ENCODE peak calls at places on chromosome 15, in four cellular contexts. W is GM12878, N is HepG2, R is K562. U is an unnamed sample.

GRCh38 chr15:97482521-97482920 is 478.0 kb upstream of the ARRDC4 start:
- DNase-seq in W (no peak), N (no peak), R (no peak), U (peak; percentile 56)

GRCh38 chr15:29140475-29141172 is 129.0 kb downstream of the NSMCE3 start:
- DNase-seq in W (no peak), N (no peak), R (no peak), U (no peak)

GRCh38 chr15:96657096-96657495 is 326.6 kb downstream of the NR2F2 start:
- DNase-seq in W (no peak), N (no peak), R (peak; percentile 13), U (no peak)

GRCh38 chr15:52193791-52194190 is 2.6 kb upstream of the GNB5 start:
- DNase-seq in W (no peak), N (no peak), R (no peak), U (no peak)

GRCh38 chr15:25783607-25784131 is 79.5 kb downstream of the ATP10A start:
- DNase-seq in W (no peak), N (no peak), R (peak; percentile 49), U (peak; percentile 17)

GRCh38 chr15:31098491-31098917 is 3.0 kb downstream of the TRPM1 start:
- DNase-seq in W (no peak), N (no peak), R (no peak), U (no peak)

GRCh38 chr15:100100926-100101325 is 240.8 kb downstream of the ADAMTS17 start:
- DNase-seq in W (no peak), N (no peak), R (no peak), U (no peak)

GRCh38 chr15:58484794-58485600 is 53.2 kb downstream of the LIPC start:
- DNase-seq in W (no peak), N (no peak), R (no peak), U (no peak)

GRCh38 chr15:101641894-101642293 is 10.3 kb downstream of the TM2D3 start:
- DNase-seq in W (peak; percentile 25), N (no peak), R (no peak), U (no peak)

GRCh38 chr15:79339588-79340314 is 28.8 kb downstream of the TMED3 start:
- DNase-seq in W (no peak), N (peak; percentile 13), R (peak; percentile 40), U (peak; percentile 54)

GRCh38 chr15:78768531-78769408 is 42.5 kb downstream of the ADAMTS7 start:
- DNase-seq in W (no peak), N (no peak), R (no peak), U (no peak)

GRCh38 chr15:77037475-77038209 is 33.3 kb downstream of the TSPAN3 start:
- DNase-seq in W (no peak), N (no peak), R (no peak), U (no peak)

GRCh38 chr15:87753539-87753938 is 503.0 kb downstream of the NTRK3 start:
- DNase-seq in W (no peak), N (no peak), R (no peak), U (no peak)

GRCh38 chr15:83793069-83793468 is 139.1 kb downstream of the ADAMTSL3 start:
- DNase-seq in W (no peak), N (no peak), R (no peak), U (no peak)

GRCh38 chr15:92605225-92605944 is 50.2 kb downstream of the FAM174B start:
- DNase-seq in W (no peak), N (no peak), R (no peak), U (no peak)

GRCh38 chr15:87735536-87735935 is 521.0 kb downstream of the NTRK3 start:
- DNase-seq in W (no peak), N (no peak), R (no peak), U (no peak)

GRCh38 chr15:39125904-39126303 is 455.0 kb upstream of the THBS1 start:
- DNase-seq in W (no peak), N (peak; percentile 62), R (peak; percentile 63), U (peak; percentile 48)

GRCh38 chr15:79192462-79193036 is 90.0 kb upstream of the ANKRD34C start:
- DNase-seq in W (no peak), N (no peak), R (no peak), U (no peak)

GRCh38 chr15:83200162-83200561 is 7.5 kb downstream of the HDGFL3 start:
- DNase-seq in W (peak; percentile 55), N (no peak), R (no peak), U (no peak)

GRCh38 chr15:51341366-51342248 is at the start of gene GLDN:
- DNase-seq in W (no peak), N (no peak), R (no peak), U (peak; percentile 6)

GRCh38 chr15:40465939-40466338 is 4.8 kb upstream of the CHST14 start:
- DNase-seq in W (no peak), N (no peak), R (no peak), U (no peak)

GRCh38 chr15:64930778-64931240 is 19.1 kb downstream of the ANKDD1A start:
- DNase-seq in W (peak; percentile 16), N (no peak), R (no peak), U (no peak)

GRCh38 chr15:73983211-73983727 is 8.8 kb downstream of the STOML1 start:
- DNase-seq in W (no peak), N (no peak), R (no peak), U (no peak)

GRCh38 chr15:92997821-92998220 is 91.2 kb downstream of the RGMA start:
- DNase-seq in W (no peak), N (no peak), R (no peak), U (no peak)

GRCh38 chr15:85800460-85801123 is 5.9 kb upstream of the KLHL25 start:
- DNase-seq in W (no peak), N (peak; percentile 78), R (no peak), U (no peak)

DNA sequence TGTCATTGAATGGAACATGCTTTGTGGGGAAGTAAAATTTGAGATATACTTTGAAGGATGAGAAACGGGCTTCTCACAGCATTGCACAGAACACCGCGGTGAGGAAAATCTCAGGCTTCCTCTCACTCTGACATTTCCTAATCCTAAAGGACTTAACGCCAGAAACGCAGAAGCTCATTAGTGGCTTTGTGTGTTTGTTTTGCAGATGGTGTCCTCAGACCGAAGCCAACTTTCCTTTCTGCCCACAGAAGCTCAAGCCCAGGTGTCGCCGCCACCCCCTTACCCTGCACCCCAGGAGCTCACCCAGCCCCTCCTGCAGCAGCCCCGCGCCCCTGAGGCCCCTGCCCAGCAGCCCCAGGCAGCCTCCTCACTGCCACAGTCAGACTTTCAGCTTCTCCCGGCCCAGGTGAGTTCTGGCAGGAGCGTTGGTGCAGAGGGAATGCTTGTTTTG is 78.9 kb upstream of the BLM start:
- DNase-seq in W (no peak), N (no peak), R (no peak), U (no peak)
- TF ChIP-seq TARDBP in W (no peak), N (no peak), R (no peak), U (no peak)

DNA sequence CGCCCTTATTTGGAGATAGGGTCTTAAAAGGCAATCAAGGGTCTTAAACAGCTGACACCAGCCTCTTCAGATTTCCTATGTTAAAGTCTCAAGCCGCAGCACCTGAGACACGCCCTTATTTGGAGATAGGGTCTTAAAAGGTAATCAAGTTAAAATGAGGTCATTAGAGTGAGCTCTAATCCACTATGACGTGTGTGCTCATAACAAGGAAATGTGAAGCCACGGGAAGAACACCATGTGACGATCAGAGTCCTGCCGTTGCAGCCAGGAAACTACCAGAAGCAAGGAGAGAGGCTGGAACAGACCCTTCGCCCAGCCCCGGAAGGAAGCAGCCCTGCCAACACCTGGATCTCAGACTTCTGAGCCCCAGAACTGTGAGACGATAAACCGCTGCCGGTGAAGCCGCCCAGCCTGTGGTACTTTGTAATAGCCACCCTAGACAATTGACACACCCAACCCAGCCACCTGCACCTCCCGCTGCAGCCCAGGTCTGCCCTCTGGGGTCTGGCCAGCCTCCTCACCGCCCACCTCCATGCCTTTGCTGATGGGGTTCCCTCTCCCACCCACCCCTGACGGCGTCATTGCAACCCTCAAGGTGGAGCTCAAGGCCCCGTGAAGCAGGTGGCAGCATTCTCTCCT is 137.9 kb downstream of the MEGF11 start:
- DNase-seq in W (no peak), N (no peak), R (no peak), U (no peak)
- TF ChIP-seq TARDBP in W (no peak), N (no peak), R (no peak), U (no peak)

DNA sequence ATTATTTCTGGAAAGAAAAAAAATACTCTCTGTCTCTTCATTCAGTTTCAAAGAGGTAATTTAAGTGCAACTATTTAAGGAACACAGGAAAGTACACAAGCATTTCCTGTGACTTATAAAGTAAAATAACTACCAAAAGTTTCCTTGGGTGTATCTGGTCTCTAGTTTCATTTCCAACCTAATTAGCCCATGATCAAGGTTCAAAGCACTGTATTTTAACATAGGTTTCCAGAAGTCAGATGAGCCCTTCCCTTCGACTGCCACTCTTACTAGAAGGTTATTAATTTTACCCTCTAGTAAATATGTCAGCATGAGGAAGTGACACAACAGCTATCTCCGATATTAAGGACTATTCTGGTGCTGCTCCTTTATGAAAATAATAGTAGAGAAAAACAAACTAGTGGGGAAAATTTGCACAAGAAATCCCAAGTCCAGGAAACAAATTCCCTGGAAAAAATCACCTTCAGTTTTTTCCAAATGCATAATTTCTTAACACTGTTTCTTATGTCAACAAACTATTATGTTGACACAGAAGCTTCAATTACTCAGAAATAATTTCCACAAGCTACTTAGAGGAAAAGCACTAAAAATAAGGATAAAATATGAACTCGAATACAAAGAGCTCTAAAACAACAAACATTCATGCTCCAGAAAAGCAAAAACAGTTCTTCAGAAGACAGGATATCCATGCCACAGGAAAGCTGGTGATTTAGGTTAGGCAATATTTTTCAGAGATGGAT is 35.3 kb downstream of the CCPG1 start:
- DNase-seq in W (peak; percentile 24), N (no peak), R (no peak), U (no peak)
- TF ChIP-seq TARDBP in W (no peak), N (no peak), R (no peak), U (no peak)

GRCh38 chr15:45150997-45151396 is 21.2 kb downstream of the DUOX1 start:
- DNase-seq in W (no peak), N (no peak), R (no peak), U (no peak)
- TF ChIP-seq TARDBP in W (no peak), N (no peak), R (no peak), U (no peak)

DNA sequence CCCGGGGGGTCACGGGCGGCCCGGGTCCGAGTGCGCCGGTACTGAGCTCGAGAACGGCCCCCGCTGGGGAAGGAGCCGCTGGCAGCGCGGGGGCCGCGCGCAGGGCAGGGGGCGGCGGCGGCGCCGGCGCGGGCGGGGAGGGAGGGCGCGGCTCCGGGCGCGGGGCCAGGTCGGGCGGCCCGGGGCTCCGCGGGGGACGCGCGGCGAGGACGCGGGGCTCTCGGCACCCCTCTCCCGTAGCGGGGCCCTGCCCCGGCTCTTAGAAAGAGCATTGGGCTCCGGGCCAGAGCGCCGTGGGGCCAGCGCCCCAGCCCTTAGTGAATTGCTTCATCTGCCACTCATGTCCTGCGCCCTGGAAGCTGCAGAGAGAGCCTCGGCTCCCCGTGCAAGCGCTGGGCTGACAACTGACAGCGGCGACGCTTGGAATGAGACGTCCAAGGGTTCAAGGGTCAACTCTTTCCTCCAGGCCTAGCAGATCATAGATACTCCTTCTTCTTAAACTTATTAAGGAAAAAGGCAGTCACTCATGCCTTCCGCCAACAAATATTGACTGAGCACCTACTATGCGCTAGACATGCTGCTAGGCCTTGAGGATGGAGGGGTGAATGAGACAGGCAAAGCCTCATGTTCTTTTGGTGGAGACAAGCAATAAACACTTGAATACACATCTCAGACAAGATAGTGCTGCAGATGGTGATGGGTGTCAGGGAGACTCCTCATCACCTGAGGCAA is 140.8 kb downstream of the SMAD6 start:
- DNase-seq in W (no peak), N (peak; percentile 37), R (peak; percentile 78), U (peak; percentile 50)
- TF ChIP-seq TARDBP in W (no peak), N (no peak), R (no peak), U (no peak)

GRCh38 chr15:70672081-70672480 is 91.3 kb downstream of the UACA start:
- DNase-seq in W (peak; percentile 51), N (no peak), R (no peak), U (no peak)
- TF ChIP-seq TARDBP in W (no peak), N (no peak), R (no peak), U (no peak)